ENCODE peak calls at places on chromosomes 7 and 10, in seven cellular contexts. Y is cerebellar cortex, P is memory B cell, N is non-pigmented ciliary epithelial cell, J is substantia nigra, E is COR-L47, G is HepG2. X is an unnamed sample.

GRCh38 chr7:42910306-42910705 is 1.6 kb downstream of the C7orf25 start:
- DNase-seq in N (no peak), P (no peak), E (no peak), J (peak), Y (no peak), G (no peak), X (no peak)

GRCh38 chr7:158227258-158227657 is 360.4 kb downstream of the PTPRN2 start:
- DNase-seq in G (no peak), N (no peak), Y (no peak), J (no peak), E (no peak), P (no peak), X (no peak)

GRCh38 chr7:45691155-45691656 is 117.0 kb downstream of the ADCY1 start:
- DNase-seq in J (no peak), Y (no peak), N (no peak), G (peak), E (no peak), P (no peak), X (no peak)

GRCh38 chr10:72889391-72889831 is 4.1 kb upstream of the OIT3 start:
- DNase-seq in G (no peak), N (peak), J (no peak), P (no peak), Y (no peak), E (peak), X (peak)

GRCh38 chr10:62690703-62691102 is 113.8 kb upstream of the ADO start:
- DNase-seq in Y (no peak), N (no peak), G (no peak), E (no peak), P (no peak), J (no peak), X (no peak)

GRCh38 chr7:46939558-46939957 is 642.4 kb downstream of the TNS3 start:
- DNase-seq in P (no peak), Y (no peak), J (no peak), E (no peak), N (no peak), G (no peak), X (no peak)

GRCh38 chr7:128831994-128832879 is 2.0 kb downstream of the FLNC start:
- DNase-seq in G (no peak), Y (no peak), P (no peak), N (no peak), E (no peak), J (peak), X (peak)

GRCh38 chr7:155189600-155189989 is 108.1 kb upstream of the INSIG1 start:
- DNase-seq in G (no peak), N (no peak), P (no peak), J (no peak), E (no peak), Y (no peak), X (peak)

GRCh38 chr10:20957744-20958143 is 60.6 kb upstream of the NEBL start:
- DNase-seq in J (no peak), G (no peak), P (no peak), E (no peak), N (no peak), Y (no peak), X (no peak)

GRCh38 chr7:75669579-75669978 is 69.2 kb downstream of the HIP1 start:
- DNase-seq in E (no peak), Y (no peak), P (no peak), G (no peak), N (no peak), J (no peak), X (peak)

GRCh38 chr7:156527458-156527890 is 113.1 kb upstream of the RNF32 start:
- DNase-seq in N (no peak), Y (no peak), E (no peak), G (peak), J (no peak), P (no peak), X (no peak)

GRCh38 chr7:45918556-45918955 is 2.5 kb downstream of the IGFBP3 start:
- DNase-seq in E (no peak), P (no peak), J (no peak), G (no peak), N (no peak), Y (no peak), X (no peak)

GRCh38 chr7:34107306-34107705 is 202.0 kb downstream of the BMPER start:
- DNase-seq in J (no peak), E (no peak), G (no peak), Y (peak), P (no peak), N (no peak), X (peak)

GRCh38 chr10:97499561-97500296 is 1.0 kb downstream of the UBTD1 start:
- DNase-seq in N (no peak), J (peak), E (no peak), G (no peak), P (no peak), Y (peak), X (peak)

GRCh38 chr10:5659702-5660528 is 6.5 kb downstream of the ASB13 start:
- DNase-seq in J (no peak), Y (peak), N (no peak), P (no peak), E (no peak), G (peak), X (peak)

GRCh38 chr7:55382251-55382650 is 17.1 kb downstream of the LANCL2 start:
- DNase-seq in P (no peak), Y (no peak), N (no peak), G (no peak), J (no peak), E (no peak), X (no peak)

X was measured in GM23248.